ENCODE peak calls at places on chromosomes 4 and X, in ten cellular contexts. Y, A, H, L, X, D, S, N, M and R are unnamed samples.

GRCh38 chr4:5888222-5888701 is 4.6 kb downstream of the CRMP1 start:
- DNase-seq in H (no peak), L (no peak), Y (peak), M (no peak), S (no peak), X (no peak), D (no peak), A (no peak), N (no peak), R (no peak)

GRCh38 chr4:52976523-52977230 is 114.6 kb downstream of the RASL11B start:
- DNase-seq in S (no peak), A (no peak), N (no peak), Y (no peak), X (no peak), M (peak), D (no peak), H (no peak), L (no peak), R (no peak)

GRCh38 chrX:54786972-54787371 is 11.1 kb downstream of the ITIH6 start:
- DNase-seq in D (no peak), X (no peak), Y (peak), N (peak), H (no peak), L (no peak), S (no peak), A (no peak), M (no peak), R (no peak)

GRCh38 chrX:129540725-129541184 is 696 bp downstream of the OCRL start:
- DNase-seq in A (no peak), Y (peak), S (peak), H (peak), M (peak), X (no peak), N (peak), L (peak), D (no peak), R (peak)

GRCh38 chr4:5142726-5143125 is 91.4 kb downstream of the STK32B start:
- DNase-seq in Y (peak), L (peak), X (peak), N (peak), A (peak), H (peak), M (peak), D (no peak), S (no peak), R (no peak)

GRCh38 chr4:22515145-22515887 is 550 bp downstream of the ADGRA3 start:
- DNase-seq in X (no peak), N (peak), M (peak), D (peak), L (peak), S (peak), A (no peak), Y (peak), H (peak), R (peak)

GRCh38 chr4:123587983-123588494 is 191.4 kb downstream of the SPRY1 start:
- DNase-seq in D (no peak), N (peak), H (peak), S (peak), M (peak), A (peak), Y (no peak), L (peak), X (no peak), R (peak)

GRCh38 chr4:33411182-33411581 is 2691.0 kb downstream of the PCDH7 start:
- DNase-seq in L (no peak), N (no peak), A (peak), H (no peak), M (no peak), D (no peak), S (no peak), X (no peak), Y (no peak), R (no peak)

GRCh38 chr4:7802093-7802726 is 137.5 kb downstream of the AFAP1 start:
- DNase-seq in L (peak), A (peak), H (peak), D (peak), Y (peak), N (peak), S (peak), M (peak), X (no peak), R (peak)

GRCh38 chr4:102614801-102615200 is 113.6 kb downstream of the NFKB1 start:
- DNase-seq in M (no peak), L (no peak), D (peak), S (no peak), Y (peak), H (no peak), N (no peak), A (no peak), X (no peak), R (no peak)

GRCh38 chr4:176498857-176499256 is 179.1 kb downstream of the SPCS3 start:
- DNase-seq in D (no peak), L (no peak), M (peak), X (no peak), Y (no peak), S (no peak), N (no peak), A (no peak), H (no peak), R (no peak)

GRCh38 chr4:55247521-55247920 is 98.5 kb upstream of the SRD5A3 start:
- DNase-seq in Y (no peak), D (no peak), X (no peak), H (no peak), N (no peak), M (peak), L (no peak), A (no peak), S (no peak), R (no peak)

GRCh38 chrX:41718481-41719245 is 5.3 kb upstream of the GPR82 start:
- DNase-seq in A (no peak), X (no peak), H (no peak), L (peak), M (no peak), S (no peak), D (no peak), N (no peak), Y (peak), R (no peak)

GRCh38 chr4:144572660-144573059 is 73.3 kb upstream of the HHIP start:
- DNase-seq in D (no peak), L (peak), X (no peak), Y (peak), A (no peak), S (no peak), M (no peak), H (no peak), N (no peak), R (no peak)

GRCh38 chrX:47568656-47569295 is 7.8 kb downstream of the ARAF start:
- DNase-seq in M (no peak), D (no peak), A (no peak), H (no peak), Y (peak), S (no peak), L (peak), X (no peak), N (no peak), R (no peak)

GRCh38 chr4:7678318-7678852 is 243.7 kb upstream of the PSAPL1 start:
- DNase-seq in Y (no peak), L (no peak), X (no peak), H (no peak), N (no peak), D (no peak), S (no peak), A (no peak), M (no peak), R (no peak)

GRCh38 chr4:63906660-63907146 is 502.5 kb downstream of the TECRL start:
- DNase-seq in D (no peak), S (no peak), N (no peak), X (no peak), Y (no peak), L (no peak), H (no peak), M (no peak), A (no peak), R (no peak)

GRCh38 chr4:54959656-54960055 is 165.7 kb downstream of the KDR start:
- DNase-seq in L (no peak), H (no peak), D (no peak), M (no peak), Y (no peak), X (no peak), N (no peak), S (no peak), A (no peak), R (no peak)

GRCh38 chrX:17817242-17817641 is 43.9 kb downstream of the RAI2 start:
- DNase-seq in A (no peak), D (no peak), N (no peak), H (no peak), Y (no peak), X (no peak), M (no peak), L (no peak), S (no peak), R (no peak)

GRCh38 chr4:175282407-175282806 is 364.2 kb downstream of the ADAM29 start:
- DNase-seq in D (no peak), S (no peak), N (no peak), X (no peak), H (no peak), Y (no peak), L (no peak), A (no peak), M (no peak), R (no peak)

GRCh38 chrX:79715448-79715847 is 299.1 kb upstream of the TBX22 start:
- DNase-seq in H (no peak), N (no peak), A (no peak), S (no peak), L (no peak), M (no peak), D (no peak), Y (no peak), X (no peak), R (no peak)

GRCh38 chrX:12977761-12978204 is 2.9 kb downstream of the TMSB4X start:
- DNase-seq in D (no peak), L (no peak), S (no peak), H (no peak), A (no peak), M (no peak), Y (no peak), N (no peak), X (no peak), R (no peak)

GRCh38 chr4:98341309-98341708 is 80.1 kb downstream of the RAP1GDS1 start:
- DNase-seq in M (no peak), H (no peak), Y (no peak), S (no peak), A (no peak), X (no peak), N (no peak), D (no peak), L (no peak), R (no peak)

GRCh38 chrX:48918644-48919340 is at the start of gene PIM2:
- DNase-seq in A (peak), X (no peak), Y (peak), M (peak), S (peak), H (peak), N (peak), L (peak), D (peak), R (peak)

GRCh38 chr4:15162465-15163283 is 160.4 kb downstream of the CPEB2 start:
- DNase-seq in A (no peak), L (peak), X (no peak), Y (peak), H (no peak), D (no peak), S (no peak), N (no peak), M (peak), R (no peak)

GRCh38 chr4:103075435-103075893 is 1.1 kb downstream of the SLC9B2 start:
- DNase-seq in L (peak), H (no peak), S (no peak), Y (no peak), X (no peak), N (no peak), A (peak), D (no peak), M (peak), R (no peak)

GRCh38 chrX:40097492-40098263 is at the start of gene BCOR:
- DNase-seq in S (peak), M (peak), H (peak), D (peak), Y (peak), X (no peak), A (no peak), L (no peak), N (peak), R (peak)

GRCh38 chr4:26055855-26056254 is 141.8 kb downstream of the SMIM20 start:
- DNase-seq in S (no peak), Y (no peak), A (no peak), M (no peak), N (no peak), L (no peak), H (no peak), X (no peak), D (no peak), R (no peak)

GRCh38 chrX:72029473-72030411 is 102.0 kb downstream of the RTL5 start:
- DNase-seq in Y (no peak), X (peak), D (no peak), L (peak), S (no peak), N (no peak), A (no peak), H (no peak), M (peak), R (peak)

GRCh38 chr4:5992171-5993062 is 25.8 kb downstream of the C4orf50 start:
- DNase-seq in X (no peak), A (no peak), D (no peak), M (no peak), S (no peak), Y (no peak), L (no peak), N (no peak), H (no peak), R (peak)

DNA sequence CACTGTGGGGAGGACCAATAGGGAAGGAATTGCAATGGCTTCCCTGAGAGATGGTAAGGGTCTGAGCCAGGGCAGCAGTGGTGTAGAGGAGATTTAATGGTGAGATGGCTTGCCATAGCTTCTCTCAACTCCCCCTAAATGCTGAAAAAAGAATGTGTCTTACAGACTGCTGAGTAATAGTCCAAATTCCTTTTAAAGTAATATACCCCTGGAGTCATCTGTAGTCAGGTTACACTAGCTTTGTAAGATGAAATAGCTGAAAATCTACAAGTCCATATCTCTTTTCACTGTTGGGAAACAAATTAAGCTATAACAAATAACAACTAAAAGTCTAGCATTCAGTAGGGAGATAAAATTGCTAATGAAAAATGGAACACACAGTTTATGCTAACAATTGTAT is 33.5 kb downstream of the MAPK10 start:
- DNase-seq in M (no peak), S (no peak), N (no peak), H (no peak), Y (no peak), A (no peak), X (no peak), D (no peak), L (no peak), R (no peak)
- H3K27ac ChIP-seq in M (no peak), S (no peak), N (no peak), H (no peak), Y (no peak), A (no peak), X (no peak), D (no peak), L (no peak), R (no peak)

DNA sequence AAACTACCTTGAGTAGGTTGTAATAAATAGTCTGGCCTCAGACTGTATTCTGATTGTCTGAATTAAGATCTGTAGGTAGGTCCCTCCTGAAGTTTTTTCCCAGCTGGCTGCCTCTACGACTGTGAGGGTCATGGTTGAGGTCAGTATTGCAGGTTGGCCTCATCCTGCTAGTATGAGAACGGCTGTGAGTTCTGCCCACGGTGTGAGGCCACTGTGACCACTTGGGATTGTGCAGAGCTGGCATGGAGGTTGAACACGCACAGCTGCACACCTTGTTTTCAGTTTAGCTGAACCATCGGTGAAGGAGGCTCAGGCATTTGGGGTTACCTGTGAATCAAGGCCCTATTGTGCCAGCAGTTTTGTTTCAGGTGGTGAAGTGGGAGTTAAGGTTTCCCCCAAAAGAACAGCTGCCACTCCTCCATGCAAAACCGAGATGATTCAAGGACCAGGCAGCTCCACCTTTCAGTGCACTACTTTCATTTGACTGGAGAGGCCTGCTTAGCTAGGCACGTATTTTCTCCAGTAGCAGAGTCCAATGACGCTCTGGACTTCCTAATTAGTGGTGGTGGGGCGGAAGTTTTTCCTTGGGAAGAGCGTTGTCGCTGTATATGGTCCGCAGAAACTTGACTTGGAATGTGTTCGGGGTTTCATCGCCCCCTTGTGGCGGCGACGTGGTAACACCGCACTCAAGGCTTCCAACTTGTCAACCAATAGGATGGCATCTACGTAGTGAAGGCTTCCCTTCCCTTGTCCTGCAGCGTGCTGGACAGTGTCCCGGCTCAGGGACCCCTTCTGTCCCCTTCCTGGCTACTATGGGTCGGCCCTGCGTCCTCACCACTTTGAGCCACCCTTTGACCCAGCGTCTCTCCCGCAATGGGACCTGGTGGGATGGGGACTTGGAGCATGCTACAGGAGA is 13.8 kb downstream of the CMC4 start:
- DNase-seq in X (no peak), N (peak), Y (peak), H (peak), M (peak), L (peak), A (peak), S (peak), D (peak), R (peak)
- TF ChIP-seq POLR2AphosphoS5 in X (no peak), N (peak), Y (no peak), H (no peak), M (no peak), L (no peak), A (no peak), S (no peak), D (peak), R (peak)

GRCh38 chr4:681736-682451 is 7.1 kb downstream of the SLC49A3 start:
- DNase-seq in X (no peak), S (peak), D (peak), M (no peak), A (no peak), Y (peak), N (peak), H (peak), L (peak), R (peak)
- H3K4me3 ChIP-seq in X (peak), S (peak), D (no peak), M (no peak), A (no peak), Y (peak), N (peak), H (peak), L (peak), R (no peak)

GRCh38 chr4:187209921-187210613 is 486.4 kb upstream of the FAT1 start:
- DNase-seq in N (no peak), H (peak), X (no peak), Y (no peak), L (no peak), S (no peak), M (no peak), D (no peak), A (no peak), R (no peak)
- H3K27ac ChIP-seq in N (peak), H (peak), X (peak), Y (no peak), L (no peak), S (no peak), M (no peak), D (no peak), A (no peak), R (no peak)

GRCh38 chrX:69163936-69164741 is 1.1 kb downstream of the PJA1 start:
- DNase-seq in S (peak), H (peak), Y (peak), N (peak), X (peak), D (peak), L (no peak), A (no peak), M (peak), R (no peak)
- TF ChIP-seq POLR2AphosphoS5 in S (no peak), H (no peak), Y (no peak), N (no peak), X (no peak), D (no peak), L (no peak), A (no peak), M (no peak), R (no peak)